ENCODE peak calls at places on chromosomes 5 and 9, in five cellular contexts. K is Calu3, C is neural progenitor cell, I is RWPE1, E is fibroblast of lung. Q is an unnamed sample.

GRCh38 chr5:8843766-8844165 is 702.1 kb downstream of the SEMA5A start:
- DNase-seq in K (no peak), C (peak), I (no peak), E (peak), Q (peak)

GRCh38 chr9:36718612-36719011 is 145.9 kb downstream of the MELK start:
- DNase-seq in K (no peak), C (no peak), I (no peak), E (no peak), Q (no peak)

GRCh38 chr9:111463036-111463435 is 21.1 kb downstream of the ECPAS start:
- DNase-seq in K (no peak), C (no peak), I (no peak), E (no peak), Q (no peak)

GRCh38 chr9:137266162-137266527 is 11.0 kb downstream of the NELFB start:
- DNase-seq in K (no peak), C (no peak), I (no peak), E (no peak), Q (no peak)

GRCh38 chr9:5871785-5872184 is 18.9 kb upstream of the MLANA start:
- DNase-seq in K (no peak), C (no peak), I (no peak), E (no peak), Q (no peak)

GRCh38 chr5:15074651-15075050 is 203.1 kb upstream of the ANKH start:
- DNase-seq in K (no peak), C (no peak), I (no peak), E (peak), Q (no peak)

GRCh38 chr5:150561571-150562295 is 53.8 kb downstream of the NDST1 start:
- DNase-seq in K (no peak), C (no peak), I (no peak), E (no peak), Q (no peak)

GRCh38 chr5:141617682-141618029 is 1.1 kb downstream of the DIAPH1 start:
- DNase-seq in K (no peak), C (peak), I (no peak), E (no peak), Q (no peak)

GRCh38 chr9:131447148-131447547 is 53.3 kb downstream of the PRRC2B start:
- DNase-seq in K (no peak), C (no peak), I (no peak), E (peak), Q (peak)

GRCh38 chr5:3389471-3390026 is 206.1 kb upstream of the IRX1 start:
- DNase-seq in K (no peak), C (peak), I (no peak), E (no peak), Q (no peak)

GRCh38 chr9:3916420-3916819 is 383.4 kb downstream of the GLIS3 start:
- DNase-seq in K (no peak), C (no peak), I (no peak), E (no peak), Q (no peak)

GRCh38 chr5:178207183-178207916 is 3.0 kb downstream of the HNRNPAB start:
- DNase-seq in K (peak), C (no peak), I (no peak), E (peak), Q (peak)

GRCh38 chr5:179870403-179870903 is 11.8 kb upstream of the MRNIP start:
- DNase-seq in K (peak), C (peak), I (no peak), E (peak), Q (no peak)
- TF ChIP-seq CTCF in K (no peak), C (peak), I (no peak), E (peak), Q (no peak)

GRCh38 chr5:40022057-40022456 is 597.3 kb upstream of the DAB2 start:
- DNase-seq in K (peak), C (no peak), I (no peak), E (no peak), Q (no peak)

GRCh38 chr5:40017151-40017550 is 592.4 kb upstream of the DAB2 start:
- DNase-seq in K (no peak), C (no peak), I (no peak), E (no peak), Q (no peak)

GRCh38 chr5:40017918-40018317 is 593.1 kb upstream of the DAB2 start:
- DNase-seq in K (no peak), C (no peak), I (no peak), E (no peak), Q (no peak)

GRCh38 chr5:40021007-40021406 is 596.2 kb upstream of the DAB2 start:
- DNase-seq in K (no peak), C (no peak), I (no peak), E (no peak), Q (no peak)
- TF ChIP-seq CTCF in K (no peak), C (no peak), I (no peak), E (no peak), Q (no peak)

DNA sequence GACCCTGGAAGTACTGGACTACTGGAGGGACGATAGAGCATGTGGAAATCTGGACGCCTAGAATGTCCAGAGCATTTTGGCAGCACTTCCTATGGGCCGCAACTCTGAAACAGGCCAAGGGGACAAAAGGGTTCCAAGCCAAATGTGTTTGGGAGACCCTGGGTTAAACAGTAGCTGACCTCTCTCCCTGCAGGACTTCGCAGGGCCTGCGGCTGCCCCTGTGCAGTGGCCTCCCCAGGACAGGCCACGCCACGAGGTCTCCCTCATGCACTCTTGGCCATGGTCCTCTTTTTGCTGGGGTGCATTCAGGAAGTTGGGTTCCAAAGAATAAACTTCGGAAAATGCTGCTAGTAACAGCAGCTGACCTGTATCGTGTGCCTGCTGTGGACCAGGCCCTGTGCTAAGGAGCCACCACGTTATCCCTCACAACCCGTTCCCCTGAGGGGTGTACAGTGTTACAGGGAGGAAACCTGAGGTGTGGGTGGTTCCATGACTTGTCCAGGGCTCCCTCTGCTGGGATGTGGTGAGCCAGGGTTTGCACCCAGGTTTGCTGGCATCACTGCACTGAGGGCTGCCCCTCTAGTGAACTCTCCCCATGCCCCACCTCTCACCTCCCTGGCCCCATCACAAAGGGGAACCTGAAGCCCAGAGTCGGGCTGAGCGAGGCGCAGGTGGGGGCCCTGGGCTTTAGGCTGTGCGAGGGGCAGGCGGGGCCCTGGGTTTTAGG is 79.4 kb downstream of the AMBP start:
- DNase-seq in K (peak), C (peak), I (peak), E (no peak), Q (no peak)
- TF ChIP-seq CTCF in K (no peak), C (peak), I (no peak), E (peak), Q (no peak)

GRCh38 chr5:122835681-122836080 is 9.7 kb upstream of the SNX24 start:
- DNase-seq in K (no peak), C (no peak), I (no peak), E (no peak), Q (no peak)
- TF ChIP-seq CTCF in K (no peak), C (no peak), I (no peak), E (peak), Q (no peak)

GRCh38 chr5:43553381-43553780 is 3.5 kb downstream of the PAIP1 start:
- DNase-seq in K (no peak), C (peak), I (no peak), E (peak), Q (peak)
- TF ChIP-seq CTCF in K (no peak), C (no peak), I (no peak), E (no peak), Q (no peak)

GRCh38 chr5:110625376-110625999 is 101.0 kb downstream of the TMEM232 start:
- DNase-seq in K (no peak), C (peak), I (peak), E (peak), Q (peak)
- TF ChIP-seq CTCF in K (no peak), C (peak), I (peak), E (peak), Q (peak)